ENCODE peak calls at places on chromosomes 3 and 15, in five cellular contexts. One of them, this sample, is unnamed.

GRCh38 chr3:50327943-50328691 is at the start of gene TUSC2:
- DNase-seq in cardiac muscle cell: peak; percentile 97
- DNase-seq in kidney tubule cell: peak; percentile 97
- DNase-seq in MM.1S: peak; percentile 99
- DNase-seq in T-helper 1 cell: peak; percentile 94
- DNase-seq in this sample: peak; percentile 94

GRCh38 chr3:70090322-70090913 is 90.9 kb downstream of the SAMMSON start:
- DNase-seq in cardiac muscle cell: peak; percentile 36
- DNase-seq in kidney tubule cell: peak; percentile 14
- DNase-seq in MM.1S: peak; percentile 45
- DNase-seq in T-helper 1 cell: no peak
- DNase-seq in this sample: peak; percentile 5

GRCh38 chr3:115113367-115113766 is 33.7 kb downstream of the ZBTB20 start:
- DNase-seq in cardiac muscle cell: peak; percentile 80
- DNase-seq in kidney tubule cell: no peak
- DNase-seq in MM.1S: no peak
- DNase-seq in T-helper 1 cell: no peak
- DNase-seq in this sample: no peak

GRCh38 chr3:172126741-172127140 is 87.4 kb downstream of the FNDC3B start:
- DNase-seq in cardiac muscle cell: peak; percentile 29
- DNase-seq in kidney tubule cell: no peak
- DNase-seq in MM.1S: no peak
- DNase-seq in T-helper 1 cell: no peak
- DNase-seq in this sample: no peak

GRCh38 chr3:8869613-8870012 is 93.7 kb downstream of the RAD18 start:
- DNase-seq in cardiac muscle cell: peak; percentile 52
- DNase-seq in kidney tubule cell: peak; percentile 100
- DNase-seq in MM.1S: no peak
- DNase-seq in T-helper 1 cell: no peak
- DNase-seq in this sample: peak; percentile 97

GRCh38 chr3:16300282-16300681 is 35.3 kb downstream of the OXNAD1 start:
- DNase-seq in cardiac muscle cell: no peak
- DNase-seq in kidney tubule cell: peak; percentile 82
- DNase-seq in MM.1S: no peak
- DNase-seq in T-helper 1 cell: no peak
- DNase-seq in this sample: peak; percentile 25

GRCh38 chr3:151501905-151502615 is 41.2 kb upstream of the IGSF10 start:
- DNase-seq in cardiac muscle cell: peak; percentile 82
- DNase-seq in kidney tubule cell: no peak
- DNase-seq in MM.1S: no peak
- DNase-seq in T-helper 1 cell: no peak
- DNase-seq in this sample: no peak

GRCh38 chr3:64053581-64053980 is 30.3 kb upstream of the PSMD6 start:
- DNase-seq in cardiac muscle cell: no peak
- DNase-seq in kidney tubule cell: no peak
- DNase-seq in MM.1S: no peak
- DNase-seq in T-helper 1 cell: no peak
- DNase-seq in this sample: no peak

GRCh38 chr3:53150247-53151085 is 10.5 kb upstream of the PRKCD start:
- DNase-seq in cardiac muscle cell: no peak
- DNase-seq in kidney tubule cell: peak; percentile 74
- DNase-seq in MM.1S: no peak
- DNase-seq in T-helper 1 cell: no peak
- DNase-seq in this sample: peak; percentile 82

GRCh38 chr15:75061272-75061671 is 37.9 kb downstream of the PPCDC start:
- DNase-seq in cardiac muscle cell: no peak
- DNase-seq in kidney tubule cell: peak; percentile 63
- DNase-seq in MM.1S: peak; percentile 87
- DNase-seq in T-helper 1 cell: no peak
- DNase-seq in this sample: peak; percentile 86

GRCh38 chr3:58077586-58078285 is 69.5 kb downstream of the FLNB start:
- DNase-seq in cardiac muscle cell: no peak
- DNase-seq in kidney tubule cell: no peak
- DNase-seq in MM.1S: no peak
- DNase-seq in T-helper 1 cell: no peak
- DNase-seq in this sample: no peak

GRCh38 chr15:65533057-65533752 is 2.9 kb downstream of the HACD3 start:
- DNase-seq in cardiac muscle cell: no peak
- DNase-seq in kidney tubule cell: no peak
- DNase-seq in MM.1S: no peak
- DNase-seq in T-helper 1 cell: no peak
- DNase-seq in this sample: no peak

GRCh38 chr3:65439641-65440040 is 599.1 kb downstream of the MAGI1 start:
- DNase-seq in cardiac muscle cell: peak; percentile 70
- DNase-seq in kidney tubule cell: peak; percentile 65
- DNase-seq in MM.1S: peak; percentile 69
- DNase-seq in T-helper 1 cell: no peak
- DNase-seq in this sample: peak; percentile 36

GRCh38 chr3:34843479-34843870 is 795.9 kb upstream of the ARPP21 start:
- DNase-seq in cardiac muscle cell: peak; percentile 34
- DNase-seq in kidney tubule cell: no peak
- DNase-seq in MM.1S: no peak
- DNase-seq in T-helper 1 cell: no peak
- DNase-seq in this sample: no peak

GRCh38 chr3:192916455-192917257 is 1.0 kb downstream of the MB21D2 start:
- DNase-seq in cardiac muscle cell: peak; percentile 71
- DNase-seq in kidney tubule cell: peak; percentile 77
- DNase-seq in MM.1S: no peak
- DNase-seq in T-helper 1 cell: no peak
- DNase-seq in this sample: peak; percentile 83